ENCODE peak calls at places on chromosomes 6 and 20, in seven cellular contexts. A, H, R, V, X, D and U are unnamed samples.
A peak's percentile ranks its signal among the peaks of the same experiment; 100 is the strongest.

GRCh38 chr6:122052501-122052900 is 347.0 kb upstream of the HSF2 start:
- DNase-seq in A (no peak), R (no peak), V (no peak), D (no peak), X (no peak), H (no peak), U (no peak)

GRCh38 chr6:125421853-125422252 is 120.1 kb upstream of the HDDC2 start:
- DNase-seq in R (peak; percentile 34), X (peak; percentile 14), A (peak; percentile 61), D (no peak), H (peak; percentile 63), V (no peak), U (no peak)

GRCh38 chr6:53654745-53655240 is 10.8 kb downstream of the KLHL31 start:
- DNase-seq in V (no peak), R (no peak), X (no peak), D (no peak), A (no peak), H (no peak), U (no peak)

GRCh38 chr6:28977351-28978136 is 27.6 kb downstream of the ZNF311 start:
- DNase-seq in D (no peak), V (no peak), H (peak; percentile 47), X (no peak), A (no peak), R (no peak), U (no peak)

GRCh38 chr6:150969901-150970300 is 104.4 kb downstream of the MTHFD1L start:
- DNase-seq in X (no peak), H (no peak), A (no peak), D (no peak), R (no peak), V (no peak), U (no peak)

GRCh38 chr6:164897523-164898094 is 411.8 kb downstream of the C6orf118 start:
- DNase-seq in V (no peak), A (peak; percentile 15), X (no peak), R (peak; percentile 5), H (peak; percentile 14), D (no peak), U (no peak)

GRCh38 chr6:83511901-83512681 is at the start of gene PRSS35:
- DNase-seq in D (no peak), A (peak; percentile 76), X (peak; percentile 74), H (peak; percentile 85), V (peak; percentile 7), R (peak; percentile 61), U (peak; percentile 32)

GRCh38 chr6:36827261-36828079 is 11.8 kb downstream of the CPNE5 start:
- DNase-seq in X (peak; percentile 73), R (no peak), D (no peak), A (no peak), V (no peak), H (no peak), U (no peak)

GRCh38 chr6:88899569-88900316 is 63.7 kb downstream of the RNGTT start:
- DNase-seq in D (no peak), X (no peak), V (peak; percentile 4), A (peak; percentile 8), R (no peak), H (no peak), U (no peak)

GRCh38 chr6:3561745-3562144 is 104.9 kb upstream of the SLC22A23 start:
- DNase-seq in R (no peak), X (no peak), A (no peak), D (no peak), H (no peak), V (peak; percentile 20), U (no peak)

GRCh38 chr6:81237226-81237625 is 515.3 kb downstream of the TENT5A start:
- DNase-seq in X (no peak), D (no peak), H (no peak), V (no peak), A (no peak), R (no peak), U (no peak)

GRCh38 chr6:109344226-109344625 is 38.0 kb downstream of the CD164 start:
- DNase-seq in D (no peak), H (no peak), R (no peak), A (no peak), V (no peak), X (no peak), U (no peak)

GRCh38 chr20:1465470-1466210 is 1.0 kb downstream of the NSFL1C start:
- DNase-seq in D (no peak), V (no peak), H (no peak), A (no peak), R (no peak), X (no peak), U (no peak)

GRCh38 chr6:109467696-109468095 is 12.1 kb upstream of the MICAL1 start:
- DNase-seq in A (no peak), R (no peak), V (no peak), X (no peak), D (no peak), H (no peak), U (no peak)

GRCh38 chr20:42026599-42026998 is 408.4 kb upstream of the CHD6 start:
- DNase-seq in R (no peak), V (no peak), D (no peak), X (no peak), H (no peak), A (no peak), U (no peak)

GRCh38 chr6:29975561-29975907 is 33.2 kb downstream of the HLA-A start:
- DNase-seq in V (no peak), A (no peak), H (peak; percentile 31), X (no peak), R (no peak), D (no peak), U (no peak)

DNA sequence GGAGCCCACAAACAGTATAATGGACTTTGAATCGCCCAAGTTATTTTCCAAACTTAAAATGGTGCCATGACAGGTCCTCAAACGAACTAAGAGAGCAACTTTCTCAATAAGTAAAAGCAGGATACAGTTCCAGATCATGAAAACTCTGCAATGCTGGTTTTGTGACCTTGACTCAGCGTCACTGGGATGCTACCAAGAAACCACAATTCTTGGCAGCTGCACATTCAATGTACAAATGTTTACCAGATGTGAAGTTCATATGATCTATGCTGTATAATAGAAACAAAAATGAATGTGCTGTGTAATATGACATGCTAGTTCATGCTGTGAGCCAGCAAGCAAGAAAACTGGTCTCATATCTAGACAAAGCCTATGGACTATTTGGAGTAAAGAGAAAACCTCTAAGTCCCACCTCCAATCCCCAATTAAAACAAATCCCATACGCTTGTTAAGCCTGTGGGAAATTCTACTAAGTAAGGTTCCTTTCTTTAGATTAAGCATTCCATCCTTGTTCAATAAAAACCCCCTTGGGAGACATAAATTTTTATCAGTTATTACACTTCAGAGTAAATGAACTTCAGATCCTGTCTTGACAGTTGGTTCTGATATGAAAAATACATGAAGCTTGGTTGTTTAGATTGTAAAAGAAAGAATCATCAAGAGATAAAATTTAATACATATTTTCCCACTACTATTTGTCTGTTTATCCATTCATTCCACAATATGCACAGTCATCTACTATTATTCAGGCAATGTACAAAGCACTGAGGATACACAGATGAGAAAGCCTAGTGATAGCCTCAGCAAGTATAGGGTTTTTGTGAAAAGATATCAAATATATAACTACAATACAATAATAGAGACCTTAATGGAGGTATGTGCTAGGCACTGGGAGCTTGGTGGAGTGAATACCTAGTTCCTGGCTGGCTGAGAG is 20.2 kb downstream of the COL21A1 start:
- DNase-seq in H (no peak), A (no peak), R (no peak), D (no peak), V (no peak), X (no peak), U (no peak)
- TF ChIP-seq SP1 in H (no peak), A (no peak), R (no peak), D (no peak), V (no peak), X (no peak), U (no peak)

DNA sequence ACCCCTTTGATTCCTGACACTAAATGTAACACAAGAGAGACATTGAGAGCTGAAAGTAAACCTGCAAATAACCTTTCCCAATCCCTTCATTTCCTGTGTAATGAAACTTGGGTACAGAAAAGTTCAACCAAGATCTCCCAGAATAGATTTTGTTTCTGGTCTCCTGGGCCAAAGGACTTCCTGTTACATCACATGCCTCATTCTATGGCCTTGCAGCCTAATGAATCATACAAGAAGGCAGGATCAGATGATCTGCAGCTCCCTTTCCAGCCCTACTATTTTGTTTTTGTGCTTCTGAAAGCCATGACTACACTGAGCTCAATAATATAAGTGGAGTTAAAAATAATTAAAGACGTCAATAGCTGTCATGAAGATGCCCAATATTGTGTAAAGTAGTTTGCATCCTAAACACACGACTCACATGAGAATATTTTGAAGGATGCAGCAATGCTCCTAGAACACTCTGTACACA is 73.4 kb upstream of the NOX3 start:
- DNase-seq in H (no peak), A (no peak), X (no peak), R (no peak), D (no peak), V (peak; percentile 95), U (no peak)
- TF ChIP-seq SP1 in H (no peak), A (no peak), X (no peak), R (no peak), D (no peak), V (no peak), U (no peak)

DNA sequence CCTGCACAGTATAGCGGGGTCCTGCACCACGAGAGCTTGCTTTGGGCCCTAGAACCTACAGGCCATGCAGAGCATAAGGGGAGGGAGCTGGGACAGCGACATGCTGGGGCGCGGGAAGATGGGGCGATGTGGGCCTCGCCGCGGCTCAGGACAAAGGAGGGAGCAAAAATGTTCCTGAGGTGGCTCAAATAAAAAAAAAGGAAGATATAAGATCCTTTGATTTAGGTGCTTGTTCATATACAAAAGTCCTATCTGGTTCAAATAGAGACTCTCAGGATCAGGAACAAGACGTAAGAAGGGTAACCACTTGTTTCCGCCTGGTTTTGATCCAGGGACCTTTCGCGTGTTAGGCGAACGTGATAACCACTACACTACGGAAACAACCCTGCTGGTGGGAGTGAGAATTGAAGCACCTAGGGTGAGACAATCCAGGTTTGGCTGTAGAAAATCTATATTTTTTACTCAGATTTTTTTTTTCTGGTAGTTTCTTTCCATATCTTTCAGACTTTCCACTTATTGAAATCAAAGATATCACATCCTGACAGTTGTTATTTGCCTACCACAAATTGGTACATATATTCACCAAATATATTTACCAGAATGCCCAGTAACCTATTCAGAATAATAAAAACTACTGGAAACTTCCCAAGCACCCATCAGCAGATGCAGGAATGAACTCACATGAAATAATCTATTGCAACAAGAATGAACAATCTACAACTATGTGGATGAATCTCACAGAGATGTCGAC is 177.9 kb upstream of the ZNF184 start:
- DNase-seq in X (peak; percentile 93), V (peak; percentile 81), H (peak; percentile 79), D (no peak), R (peak; percentile 70), A (peak; percentile 70), U (peak; percentile 78)
- TF ChIP-seq SP1 in X (peak; percentile 61), V (no peak), H (peak; percentile 54), D (no peak), R (no peak), A (no peak), U (no peak)

DNA sequence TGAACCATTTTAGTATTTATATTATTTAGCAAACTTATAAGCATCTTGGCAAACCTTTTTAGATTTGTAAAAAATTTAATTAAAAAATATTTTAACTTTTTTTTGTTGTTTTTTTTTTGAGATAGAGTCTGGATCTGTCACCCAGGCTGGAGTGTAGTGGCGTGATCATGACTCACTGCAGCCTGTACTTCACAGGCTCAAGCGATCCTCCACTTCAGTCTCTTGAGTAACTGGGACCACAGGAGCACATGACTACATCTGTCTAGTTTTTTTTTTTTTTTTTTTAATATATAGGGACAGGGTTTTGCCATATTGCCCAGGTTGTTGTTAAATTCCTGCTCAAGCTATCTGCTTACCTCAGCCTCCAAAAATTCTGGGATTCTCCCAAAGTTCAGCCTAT is 161.1 kb downstream of the EYS start:
- DNase-seq in R (no peak), H (no peak), V (no peak), A (no peak), X (peak; percentile 12), D (no peak), U (no peak)
- TF ChIP-seq SP1 in R (no peak), H (no peak), V (no peak), A (no peak), X (no peak), D (no peak), U (no peak)